ENCODE peak calls at places on chromosomes 4 and X, in eight cellular contexts. H is H4; J is endothelial cell; K is ACHN; R is A172; Y is NCI-H2081; C is NCI-H748 treated with DMSO at 0.1 percent for 48 hours; I is activated CD4-positive, CD25-positive, alpha-beta regulatory T cell. G is an unnamed sample.

GRCh38 chr4:7771056-7771455 is 168.6 kb downstream of the AFAP1 start:
- DNase-seq in H (no peak), J (no peak), K (no peak), R (no peak), Y (no peak), C (no peak), I (no peak), G (peak)

GRCh38 chr4:112517067-112517588 is 1.1 kb upstream of the NEUROG2 start:
- DNase-seq in H (no peak), J (no peak), K (no peak), R (no peak), Y (no peak), C (no peak), I (no peak), G (peak)

GRCh38 chr4:77921701-77922100 is 59.1 kb downstream of the MRPL1 start:
- DNase-seq in H (peak), J (no peak), K (peak), R (peak), Y (no peak), C (no peak), I (no peak), G (no peak)

GRCh38 chrX:72005046-72005445 is 94.4 kb downstream of the NHSL2 start:
- DNase-seq in H (no peak), J (no peak), K (no peak), R (no peak), Y (no peak), C (no peak), I (no peak), G (no peak)

GRCh38 chrX:86103061-86103460 is 45.2 kb upstream of the DACH2 start:
- DNase-seq in H (no peak), J (no peak), K (no peak), R (no peak), Y (no peak), C (no peak), I (no peak), G (no peak)

GRCh38 chr4:165382640-165383039 is 3.8 kb downstream of the CPE start:
- DNase-seq in H (no peak), J (no peak), K (no peak), R (no peak), Y (no peak), C (no peak), I (no peak), G (no peak)

GRCh38 chr4:55173580-55173979 is 48.2 kb upstream of the KDR start:
- DNase-seq in H (peak), J (no peak), K (no peak), R (peak), Y (no peak), C (no peak), I (no peak), G (no peak)

GRCh38 chrX:101417981-101418841 is 10.2 kb downstream of the HNRNPH2 start:
- DNase-seq in H (no peak), J (peak), K (peak), R (no peak), Y (no peak), C (no peak), I (peak), G (peak)

GRCh38 chr4:122977103-122977502 is 54.7 kb upstream of the NUDT6 start:
- DNase-seq in H (no peak), J (no peak), K (no peak), R (no peak), Y (no peak), C (no peak), I (no peak), G (no peak)

GRCh38 chr4:113674251-113674650 is 87.3 kb downstream of the CAMK2D start:
- DNase-seq in H (no peak), J (no peak), K (no peak), R (no peak), Y (no peak), C (no peak), I (no peak), G (no peak)